ENCODE peak calls at places on chromosomes 6 and 20, in nine cellular contexts. One of them, this sample, is unnamed.

GRCh38 chr6:108014040-108014439 is 56.0 kb upstream of the SEC63 start:
- DNase-seq in ovary: no peak
- DNase-seq in cardiac muscle cell: no peak
- DNase-seq in activated naive CD8-positive, alpha-beta T cell treated with anti-CD3 and anti-CD28 coated beads, Interleukin-2, amount 50 U/mL, for 24 hours: no peak
- DNase-seq in DMS153: no peak
- DNase-seq in stimulated activated CD4-positive, alpha-beta T cell treated with anti-CD3 and anti-CD28 coated beads, Interleukin-1b, Interleukin-23, amount 100 ng/mL, for 1 hour: no peak
- DNase-seq in HEK293T: no peak
- DNase-seq in GM23248: no peak
- DNase-seq in osteocyte: no peak
- DNase-seq in this sample: no peak

GRCh38 chr6:31791324-31792089 is 4.0 kb downstream of the VARS1 start:
- DNase-seq in stimulated activated CD4-positive, alpha-beta T cell treated with anti-CD3 and anti-CD28 coated beads, Interleukin-1b, Interleukin-23, amount 100 ng/mL, for 1 hour: no peak
- DNase-seq in ovary: peak
- DNase-seq in activated naive CD8-positive, alpha-beta T cell treated with anti-CD3 and anti-CD28 coated beads, Interleukin-2, amount 50 U/mL, for 24 hours: peak
- DNase-seq in DMS153: no peak
- DNase-seq in HEK293T: peak
- DNase-seq in cardiac muscle cell: peak
- DNase-seq in osteocyte: no peak
- DNase-seq in GM23248: peak
- DNase-seq in this sample: peak

GRCh38 chr20:37911838-37912273 is 8.9 kb downstream of the VSTM2L start:
- DNase-seq in cardiac muscle cell: peak
- DNase-seq in osteocyte: no peak
- DNase-seq in stimulated activated CD4-positive, alpha-beta T cell treated with anti-CD3 and anti-CD28 coated beads, Interleukin-1b, Interleukin-23, amount 100 ng/mL, for 1 hour: no peak
- DNase-seq in activated naive CD8-positive, alpha-beta T cell treated with anti-CD3 and anti-CD28 coated beads, Interleukin-2, amount 50 U/mL, for 24 hours: no peak
- DNase-seq in ovary: no peak
- DNase-seq in DMS153: no peak
- DNase-seq in HEK293T: no peak
- DNase-seq in GM23248: peak
- DNase-seq in this sample: no peak

GRCh38 chr6:17018425-17018824 is 83.4 kb upstream of the STMND1 start:
- DNase-seq in GM23248: no peak
- DNase-seq in cardiac muscle cell: no peak
- DNase-seq in osteocyte: no peak
- DNase-seq in ovary: no peak
- DNase-seq in DMS153: no peak
- DNase-seq in activated naive CD8-positive, alpha-beta T cell treated with anti-CD3 and anti-CD28 coated beads, Interleukin-2, amount 50 U/mL, for 24 hours: no peak
- DNase-seq in HEK293T: no peak
- DNase-seq in stimulated activated CD4-positive, alpha-beta T cell treated with anti-CD3 and anti-CD28 coated beads, Interleukin-1b, Interleukin-23, amount 100 ng/mL, for 1 hour: no peak
- DNase-seq in this sample: no peak

GRCh38 chr6:106094964-106095335 is 8.8 kb downstream of the PRDM1 start:
- DNase-seq in cardiac muscle cell: no peak
- DNase-seq in stimulated activated CD4-positive, alpha-beta T cell treated with anti-CD3 and anti-CD28 coated beads, Interleukin-1b, Interleukin-23, amount 100 ng/mL, for 1 hour: no peak
- DNase-seq in HEK293T: no peak
- DNase-seq in ovary: no peak
- DNase-seq in GM23248: no peak
- DNase-seq in DMS153: no peak
- DNase-seq in osteocyte: no peak
- DNase-seq in activated naive CD8-positive, alpha-beta T cell treated with anti-CD3 and anti-CD28 coated beads, Interleukin-2, amount 50 U/mL, for 24 hours: no peak
- DNase-seq in this sample: no peak

GRCh38 chr6:144710207-144710606 is 425.1 kb downstream of the UTRN start:
- DNase-seq in cardiac muscle cell: peak
- DNase-seq in HEK293T: no peak
- DNase-seq in osteocyte: no peak
- DNase-seq in activated naive CD8-positive, alpha-beta T cell treated with anti-CD3 and anti-CD28 coated beads, Interleukin-2, amount 50 U/mL, for 24 hours: no peak
- DNase-seq in DMS153: no peak
- DNase-seq in ovary: no peak
- DNase-seq in GM23248: peak
- DNase-seq in stimulated activated CD4-positive, alpha-beta T cell treated with anti-CD3 and anti-CD28 coated beads, Interleukin-1b, Interleukin-23, amount 100 ng/mL, for 1 hour: no peak
- DNase-seq in this sample: no peak

GRCh38 chr6:142152731-142153130 is 5.7 kb downstream of the VTA1 start:
- DNase-seq in cardiac muscle cell: peak
- DNase-seq in osteocyte: no peak
- DNase-seq in stimulated activated CD4-positive, alpha-beta T cell treated with anti-CD3 and anti-CD28 coated beads, Interleukin-1b, Interleukin-23, amount 100 ng/mL, for 1 hour: no peak
- DNase-seq in ovary: no peak
- DNase-seq in GM23248: peak
- DNase-seq in HEK293T: no peak
- DNase-seq in activated naive CD8-positive, alpha-beta T cell treated with anti-CD3 and anti-CD28 coated beads, Interleukin-2, amount 50 U/mL, for 24 hours: no peak
- DNase-seq in DMS153: no peak
- DNase-seq in this sample: no peak

GRCh38 chr6:69961251-69961650 is 94.9 kb downstream of the COL19A1 start:
- DNase-seq in stimulated activated CD4-positive, alpha-beta T cell treated with anti-CD3 and anti-CD28 coated beads, Interleukin-1b, Interleukin-23, amount 100 ng/mL, for 1 hour: no peak
- DNase-seq in ovary: no peak
- DNase-seq in osteocyte: no peak
- DNase-seq in GM23248: no peak
- DNase-seq in DMS153: no peak
- DNase-seq in activated naive CD8-positive, alpha-beta T cell treated with anti-CD3 and anti-CD28 coated beads, Interleukin-2, amount 50 U/mL, for 24 hours: no peak
- DNase-seq in HEK293T: no peak
- DNase-seq in cardiac muscle cell: no peak
- DNase-seq in this sample: no peak

GRCh38 chr6:52815167-52816092 is 11.8 kb upstream of the GSTA1 start:
- DNase-seq in activated naive CD8-positive, alpha-beta T cell treated with anti-CD3 and anti-CD28 coated beads, Interleukin-2, amount 50 U/mL, for 24 hours: peak
- DNase-seq in osteocyte: no peak
- DNase-seq in HEK293T: peak
- DNase-seq in ovary: no peak
- DNase-seq in stimulated activated CD4-positive, alpha-beta T cell treated with anti-CD3 and anti-CD28 coated beads, Interleukin-1b, Interleukin-23, amount 100 ng/mL, for 1 hour: no peak
- DNase-seq in cardiac muscle cell: peak
- DNase-seq in GM23248: peak
- DNase-seq in DMS153: no peak
- DNase-seq in this sample: peak

GRCh38 chr6:144104898-144105487 is 9.6 kb upstream of the SF3B5 start:
- DNase-seq in GM23248: peak
- DNase-seq in osteocyte: no peak
- DNase-seq in DMS153: peak
- DNase-seq in activated naive CD8-positive, alpha-beta T cell treated with anti-CD3 and anti-CD28 coated beads, Interleukin-2, amount 50 U/mL, for 24 hours: peak
- DNase-seq in ovary: no peak
- DNase-seq in stimulated activated CD4-positive, alpha-beta T cell treated with anti-CD3 and anti-CD28 coated beads, Interleukin-1b, Interleukin-23, amount 100 ng/mL, for 1 hour: no peak
- DNase-seq in HEK293T: peak
- DNase-seq in cardiac muscle cell: peak
- DNase-seq in this sample: peak

GRCh38 chr20:53738039-53738944 is 144.7 kb upstream of the ZNF217 start:
- DNase-seq in activated naive CD8-positive, alpha-beta T cell treated with anti-CD3 and anti-CD28 coated beads, Interleukin-2, amount 50 U/mL, for 24 hours: no peak
- DNase-seq in osteocyte: no peak
- DNase-seq in stimulated activated CD4-positive, alpha-beta T cell treated with anti-CD3 and anti-CD28 coated beads, Interleukin-1b, Interleukin-23, amount 100 ng/mL, for 1 hour: no peak
- DNase-seq in ovary: peak
- DNase-seq in cardiac muscle cell: peak
- DNase-seq in GM23248: peak
- DNase-seq in DMS153: peak
- DNase-seq in HEK293T: peak
- DNase-seq in this sample: peak

GRCh38 chr6:127031511-127031910 is 87.0 kb upstream of the RSPO3 start:
- DNase-seq in activated naive CD8-positive, alpha-beta T cell treated with anti-CD3 and anti-CD28 coated beads, Interleukin-2, amount 50 U/mL, for 24 hours: no peak
- DNase-seq in DMS153: no peak
- DNase-seq in osteocyte: no peak
- DNase-seq in ovary: no peak
- DNase-seq in GM23248: no peak
- DNase-seq in stimulated activated CD4-positive, alpha-beta T cell treated with anti-CD3 and anti-CD28 coated beads, Interleukin-1b, Interleukin-23, amount 100 ng/mL, for 1 hour: no peak
- DNase-seq in HEK293T: no peak
- DNase-seq in cardiac muscle cell: no peak
- DNase-seq in this sample: no peak

GRCh38 chr6:73262701-73263569 is at the start of gene KHDC1:
- DNase-seq in ovary: peak
- DNase-seq in osteocyte: no peak
- DNase-seq in GM23248: peak
- DNase-seq in DMS153: peak
- DNase-seq in activated naive CD8-positive, alpha-beta T cell treated with anti-CD3 and anti-CD28 coated beads, Interleukin-2, amount 50 U/mL, for 24 hours: peak
- DNase-seq in cardiac muscle cell: peak
- DNase-seq in HEK293T: peak
- DNase-seq in stimulated activated CD4-positive, alpha-beta T cell treated with anti-CD3 and anti-CD28 coated beads, Interleukin-1b, Interleukin-23, amount 100 ng/mL, for 1 hour: peak
- DNase-seq in this sample: no peak

GRCh38 chr20:17995967-17996819 is 27.4 kb downstream of the MGME1 start:
- DNase-seq in osteocyte: no peak
- DNase-seq in ovary: peak
- DNase-seq in DMS153: no peak
- DNase-seq in GM23248: peak
- DNase-seq in stimulated activated CD4-positive, alpha-beta T cell treated with anti-CD3 and anti-CD28 coated beads, Interleukin-1b, Interleukin-23, amount 100 ng/mL, for 1 hour: no peak
- DNase-seq in cardiac muscle cell: peak
- DNase-seq in activated naive CD8-positive, alpha-beta T cell treated with anti-CD3 and anti-CD28 coated beads, Interleukin-2, amount 50 U/mL, for 24 hours: peak
- DNase-seq in HEK293T: peak
- DNase-seq in this sample: no peak

GRCh38 chr6:154298297-154298696 is 58.3 kb downstream of the IPCEF1 start:
- DNase-seq in activated naive CD8-positive, alpha-beta T cell treated with anti-CD3 and anti-CD28 coated beads, Interleukin-2, amount 50 U/mL, for 24 hours: no peak
- DNase-seq in ovary: no peak
- DNase-seq in cardiac muscle cell: peak
- DNase-seq in GM23248: peak
- DNase-seq in osteocyte: no peak
- DNase-seq in DMS153: no peak
- DNase-seq in stimulated activated CD4-positive, alpha-beta T cell treated with anti-CD3 and anti-CD28 coated beads, Interleukin-1b, Interleukin-23, amount 100 ng/mL, for 1 hour: no peak
- DNase-seq in HEK293T: no peak
- DNase-seq in this sample: no peak

GRCh38 chr6:148831064-148831463 is 84.2 kb downstream of the UST start:
- DNase-seq in activated naive CD8-positive, alpha-beta T cell treated with anti-CD3 and anti-CD28 coated beads, Interleukin-2, amount 50 U/mL, for 24 hours: no peak
- DNase-seq in HEK293T: no peak
- DNase-seq in ovary: no peak
- DNase-seq in GM23248: peak
- DNase-seq in stimulated activated CD4-positive, alpha-beta T cell treated with anti-CD3 and anti-CD28 coated beads, Interleukin-1b, Interleukin-23, amount 100 ng/mL, for 1 hour: no peak
- DNase-seq in DMS153: no peak
- DNase-seq in cardiac muscle cell: no peak
- DNase-seq in osteocyte: no peak
- DNase-seq in this sample: no peak

GRCh38 chr6:121523628-121524027 is 88.2 kb downstream of the GJA1 start:
- DNase-seq in cardiac muscle cell: peak
- DNase-seq in HEK293T: no peak
- DNase-seq in activated naive CD8-positive, alpha-beta T cell treated with anti-CD3 and anti-CD28 coated beads, Interleukin-2, amount 50 U/mL, for 24 hours: no peak
- DNase-seq in osteocyte: no peak
- DNase-seq in DMS153: no peak
- DNase-seq in stimulated activated CD4-positive, alpha-beta T cell treated with anti-CD3 and anti-CD28 coated beads, Interleukin-1b, Interleukin-23, amount 100 ng/mL, for 1 hour: no peak
- DNase-seq in ovary: no peak
- DNase-seq in GM23248: no peak
- DNase-seq in this sample: no peak

GRCh38 chr6:38552136-38552535 is 87.6 kb downstream of the BTBD9 start:
- DNase-seq in HEK293T: no peak
- DNase-seq in ovary: no peak
- DNase-seq in osteocyte: no peak
- DNase-seq in GM23248: no peak
- DNase-seq in stimulated activated CD4-positive, alpha-beta T cell treated with anti-CD3 and anti-CD28 coated beads, Interleukin-1b, Interleukin-23, amount 100 ng/mL, for 1 hour: no peak
- DNase-seq in activated naive CD8-positive, alpha-beta T cell treated with anti-CD3 and anti-CD28 coated beads, Interleukin-2, amount 50 U/mL, for 24 hours: no peak
- DNase-seq in DMS153: no peak
- DNase-seq in cardiac muscle cell: no peak
- DNase-seq in this sample: no peak

GRCh38 chr20:63977392-63978276 is 1.8 kb downstream of the SAMD10 start:
- DNase-seq in stimulated activated CD4-positive, alpha-beta T cell treated with anti-CD3 and anti-CD28 coated beads, Interleukin-1b, Interleukin-23, amount 100 ng/mL, for 1 hour: no peak
- DNase-seq in DMS153: no peak
- DNase-seq in GM23248: peak
- DNase-seq in osteocyte: no peak
- DNase-seq in cardiac muscle cell: peak
- DNase-seq in activated naive CD8-positive, alpha-beta T cell treated with anti-CD3 and anti-CD28 coated beads, Interleukin-2, amount 50 U/mL, for 24 hours: peak
- DNase-seq in HEK293T: no peak
- DNase-seq in ovary: no peak
- DNase-seq in this sample: no peak

GRCh38 chr6:1872649-1873131 is 263.0 kb downstream of the FOXC1 start:
- DNase-seq in DMS153: no peak
- DNase-seq in cardiac muscle cell: peak
- DNase-seq in osteocyte: no peak
- DNase-seq in stimulated activated CD4-positive, alpha-beta T cell treated with anti-CD3 and anti-CD28 coated beads, Interleukin-1b, Interleukin-23, amount 100 ng/mL, for 1 hour: no peak
- DNase-seq in ovary: no peak
- DNase-seq in activated naive CD8-positive, alpha-beta T cell treated with anti-CD3 and anti-CD28 coated beads, Interleukin-2, amount 50 U/mL, for 24 hours: no peak
- DNase-seq in HEK293T: peak
- DNase-seq in GM23248: peak
- DNase-seq in this sample: no peak

GRCh38 chr6:161882196-161882595 is 608.3 kb upstream of the AGPAT4 start:
- DNase-seq in GM23248: no peak
- DNase-seq in cardiac muscle cell: no peak
- DNase-seq in activated naive CD8-positive, alpha-beta T cell treated with anti-CD3 and anti-CD28 coated beads, Interleukin-2, amount 50 U/mL, for 24 hours: no peak
- DNase-seq in ovary: no peak
- DNase-seq in osteocyte: no peak
- DNase-seq in HEK293T: no peak
- DNase-seq in DMS153: peak
- DNase-seq in stimulated activated CD4-positive, alpha-beta T cell treated with anti-CD3 and anti-CD28 coated beads, Interleukin-1b, Interleukin-23, amount 100 ng/mL, for 1 hour: no peak
- DNase-seq in this sample: no peak

GRCh38 chr6:11271637-11272036 is 39.2 kb upstream of the NEDD9 start:
- DNase-seq in HEK293T: no peak
- DNase-seq in ovary: no peak
- DNase-seq in activated naive CD8-positive, alpha-beta T cell treated with anti-CD3 and anti-CD28 coated beads, Interleukin-2, amount 50 U/mL, for 24 hours: no peak
- DNase-seq in cardiac muscle cell: peak
- DNase-seq in DMS153: no peak
- DNase-seq in osteocyte: no peak
- DNase-seq in stimulated activated CD4-positive, alpha-beta T cell treated with anti-CD3 and anti-CD28 coated beads, Interleukin-1b, Interleukin-23, amount 100 ng/mL, for 1 hour: no peak
- DNase-seq in GM23248: peak
- DNase-seq in this sample: no peak

GRCh38 chr20:21202284-21202683 is 76.4 kb downstream of the KIZ start:
- DNase-seq in cardiac muscle cell: peak
- DNase-seq in osteocyte: no peak
- DNase-seq in stimulated activated CD4-positive, alpha-beta T cell treated with anti-CD3 and anti-CD28 coated beads, Interleukin-1b, Interleukin-23, amount 100 ng/mL, for 1 hour: no peak
- DNase-seq in ovary: no peak
- DNase-seq in DMS153: no peak
- DNase-seq in activated naive CD8-positive, alpha-beta T cell treated with anti-CD3 and anti-CD28 coated beads, Interleukin-2, amount 50 U/mL, for 24 hours: no peak
- DNase-seq in GM23248: peak
- DNase-seq in HEK293T: no peak
- DNase-seq in this sample: no peak

GRCh38 chr20:21571841-21572690 is 58.2 kb upstream of the NKX2-2 start:
- DNase-seq in HEK293T: peak
- DNase-seq in GM23248: peak
- DNase-seq in activated naive CD8-positive, alpha-beta T cell treated with anti-CD3 and anti-CD28 coated beads, Interleukin-2, amount 50 U/mL, for 24 hours: no peak
- DNase-seq in ovary: no peak
- DNase-seq in cardiac muscle cell: peak
- DNase-seq in DMS153: no peak
- DNase-seq in osteocyte: no peak
- DNase-seq in stimulated activated CD4-positive, alpha-beta T cell treated with anti-CD3 and anti-CD28 coated beads, Interleukin-1b, Interleukin-23, amount 100 ng/mL, for 1 hour: no peak
- DNase-seq in this sample: peak

GRCh38 chr20:50389808-50390684 is 120.1 kb upstream of the PTPN1 start:
- DNase-seq in DMS153: no peak
- DNase-seq in ovary: no peak
- DNase-seq in cardiac muscle cell: no peak
- DNase-seq in GM23248: no peak
- DNase-seq in activated naive CD8-positive, alpha-beta T cell treated with anti-CD3 and anti-CD28 coated beads, Interleukin-2, amount 50 U/mL, for 24 hours: no peak
- DNase-seq in HEK293T: no peak
- DNase-seq in stimulated activated CD4-positive, alpha-beta T cell treated with anti-CD3 and anti-CD28 coated beads, Interleukin-1b, Interleukin-23, amount 100 ng/mL, for 1 hour: no peak
- DNase-seq in osteocyte: no peak
- DNase-seq in this sample: no peak

GRCh38 chr6:4635666-4636065 is 140.5 kb upstream of the CDYL start:
- DNase-seq in HEK293T: no peak
- DNase-seq in GM23248: peak
- DNase-seq in stimulated activated CD4-positive, alpha-beta T cell treated with anti-CD3 and anti-CD28 coated beads, Interleukin-1b, Interleukin-23, amount 100 ng/mL, for 1 hour: no peak
- DNase-seq in osteocyte: no peak
- DNase-seq in ovary: no peak
- DNase-seq in activated naive CD8-positive, alpha-beta T cell treated with anti-CD3 and anti-CD28 coated beads, Interleukin-2, amount 50 U/mL, for 24 hours: no peak
- DNase-seq in cardiac muscle cell: peak
- DNase-seq in DMS153: no peak
- DNase-seq in this sample: no peak

This sample was measured in HuH-7.